ENCODE peak calls at places on chromosomes 12 and 14, in four cellular contexts. F is suprapubic skin, U is body of pancreas, Y is trophoblast cell. V is an unnamed sample.

GRCh38 chr12:1716911-1717310 is 26.0 kb downstream of the ADIPOR2 start:
- DNase-seq in Y (no peak), F (no peak), U (no peak), V (no peak)

GRCh38 chr14:104158827-104159798 is 20.7 kb downstream of the KIF26A start:
- DNase-seq in Y (no peak), U (no peak), F (no peak), V (no peak)

GRCh38 chr12:96571101-96571862 is 81.9 kb downstream of the CFAP54 start:
- DNase-seq in U (no peak), F (no peak), Y (no peak), V (no peak)

GRCh38 chr12:69509308-69509736 is 39.1 kb downstream of the FRS2 start:
- DNase-seq in Y (no peak), F (no peak), U (no peak), V (no peak)

GRCh38 chr12:59084758-59085383 is 164.6 kb upstream of the LRIG3 start:
- DNase-seq in F (peak; percentile 66), U (peak; percentile 11), Y (no peak), V (no peak)

GRCh38 chr12:104521731-104522130 is 65.0 kb downstream of the CHST11 start:
- DNase-seq in F (no peak), U (no peak), Y (no peak), V (no peak)

GRCh38 chr12:56188786-56189335 is 422 bp downstream of the SMARCC2 start:
- DNase-seq in F (no peak), U (no peak), Y (no peak), V (no peak)

GRCh38 chr12:32025906-32026305 is 66.7 kb downstream of the RESF1 start:
- DNase-seq in U (no peak), Y (no peak), F (no peak), V (no peak)

GRCh38 chr12:52127683-52128450 is 48.4 kb downstream of the SMIM41 start:
- DNase-seq in F (no peak), Y (no peak), U (no peak), V (no peak)

GRCh38 chr14:44866770-44867169 is 95.0 kb downstream of the KLHL28 start:
- DNase-seq in U (no peak), F (no peak), Y (no peak), V (no peak)

GRCh38 chr12:60489071-60489470 is 893.2 kb downstream of the SLC16A7 start:
- DNase-seq in F (no peak), U (no peak), Y (no peak), V (peak; percentile 4)

GRCh38 chr14:74475678-74476077 is 17.4 kb downstream of the NPC2 start:
- DNase-seq in U (no peak), Y (peak; percentile 12), F (no peak), V (no peak)

GRCh38 chr12:15049456-15050153 is 76.8 kb downstream of the PDE6H start:
- DNase-seq in U (no peak), Y (no peak), F (no peak), V (no peak)

GRCh38 chr12:50690923-50691322 is 73.0 kb upstream of the ATF1 start:
- DNase-seq in F (no peak), Y (no peak), U (peak; percentile 49), V (no peak)

GRCh38 chr12:51265024-51265423 is 5.2 kb downstream of the SMAGP start:
- DNase-seq in F (no peak), U (no peak), Y (no peak), V (no peak)

GRCh38 chr14:93133476-93133875 is 17.8 kb upstream of the ITPK1 start:
- DNase-seq in Y (peak; percentile 87), F (no peak), U (no peak), V (peak; percentile 62)

GRCh38 chr12:4052691-4053090 is 179.5 kb upstream of the PARP11 start:
- DNase-seq in Y (no peak), F (no peak), U (no peak), V (peak; percentile 34)

GRCh38 chr12:80121661-80122060 is 22.3 kb downstream of the OTOGL start:
- DNase-seq in U (no peak), Y (peak; percentile 22), F (no peak), V (no peak)

GRCh38 chr12:50257226-50258166 is 25.8 kb downstream of the LIMA1 start:
- DNase-seq in Y (peak; percentile 53), F (no peak), U (no peak), V (no peak)

GRCh38 chr12:86193931-86194330 is 62.3 kb downstream of the MGAT4C start:
- DNase-seq in F (no peak), U (no peak), Y (no peak), V (peak; percentile 44)

GRCh38 chr12:80702889-80703605 is 4.4 kb upstream of the MYF6 start:
- DNase-seq in U (no peak), F (no peak), Y (peak; percentile 67), V (peak; percentile 57)

GRCh38 chr12:51972849-51973273 is 21.4 kb downstream of the ACVR1B start:
- DNase-seq in U (no peak), Y (peak; percentile 99), F (no peak), V (peak; percentile 50)

GRCh38 chr12:131616316-131617098 is 94.4 kb upstream of the SFSWAP start:
- DNase-seq in U (no peak), Y (no peak), F (no peak), V (no peak)

GRCh38 chr12:459430-460258 is at the start of gene B4GALNT3:
- DNase-seq in F (no peak), Y (peak; percentile 71), U (peak; percentile 66), V (peak; percentile 64)

GRCh38 chr14:49553892-49554291 is 32.3 kb downstream of the RPS29 start:
- DNase-seq in Y (no peak), F (no peak), U (no peak), V (no peak)

DNA sequence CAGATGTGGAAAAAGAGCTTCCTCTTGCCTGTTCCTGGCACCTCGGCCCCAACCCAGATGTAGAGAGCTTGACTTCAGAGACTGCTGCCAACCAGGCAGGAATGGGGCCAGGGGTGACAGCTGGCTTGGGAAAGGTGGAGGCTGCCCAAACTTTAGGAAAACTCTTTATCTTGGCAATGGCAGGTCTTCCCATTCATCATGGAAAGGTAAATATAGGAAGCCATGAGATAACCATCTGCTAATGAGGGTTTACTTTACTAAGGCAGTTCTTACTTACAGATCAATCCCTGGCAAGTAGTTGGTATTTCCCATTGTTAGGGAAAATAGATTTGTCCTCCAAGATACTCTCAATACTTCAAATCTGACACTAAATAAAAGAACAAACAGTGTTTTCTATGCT is 143.1 kb upstream of the NUDT4 start:
- DNase-seq in F (no peak), U (no peak), Y (no peak), V (no peak)
- H3K27ac ChIP-seq in F (no peak overlapping the region), U (peak overlapping the region; percentile 45), Y (no peak overlapping the region), V (no peak overlapping the region)

GRCh38 chr12:12561305-12562015 is 1.2 kb downstream of the DUSP16 start:
- DNase-seq in F (peak; percentile 83), Y (peak; percentile 56), U (peak; percentile 76), V (no peak)

GRCh38 chr12:12562585-12563245 is at the start of gene DUSP16:
- DNase-seq in Y (peak; percentile 96), U (peak; percentile 94), F (peak; percentile 92), V (peak; percentile 84)

GRCh38 chr12:12563529-12563928 is 866 bp upstream of the DUSP16 start:
- DNase-seq in F (no peak), U (no peak), Y (peak; percentile 20), V (no peak)

GRCh38 chr12:12560587-12561304 is 1.9 kb downstream of the DUSP16 start:
- DNase-seq in U (peak; percentile 65), F (no peak), Y (peak; percentile 65), V (peak; percentile 53)

GRCh38 chr12:12562016-12562483 is 613 bp downstream of the DUSP16 start:
- DNase-seq in Y (peak; percentile 45), F (peak; percentile 73), U (peak; percentile 46), V (no peak)
- H3K27ac ChIP-seq in Y (peak overlapping the region; percentile 90), F (peak overlapping the region; percentile 99), U (peak overlapping the region; percentile 100), V (peak overlapping the region; percentile 88)

GRCh38 chr12:47194501-47194900 is 114.7 kb upstream of the AMIGO2 start:
- DNase-seq in U (no peak), Y (no peak), F (no peak), V (no peak)
- H3K27ac ChIP-seq in U (no peak overlapping the region), Y (no peak overlapping the region), F (no peak overlapping the region), V (no peak overlapping the region)

GRCh38 chr12:26113194-26113654 is 11.6 kb downstream of the BHLHE41 start:
- DNase-seq in Y (peak; percentile 40), U (peak; percentile 38), F (no peak), V (no peak)

GRCh38 chr12:26114720-26115406 is 10.0 kb downstream of the BHLHE41 start:
- DNase-seq in U (no peak), F (peak; percentile 66), Y (no peak), V (no peak)

GRCh38 chr12:26112232-26112631 is 12.6 kb downstream of the BHLHE41 start:
- DNase-seq in F (no peak), U (no peak), Y (peak; percentile 56), V (no peak)

GRCh38 chr12:26113853-26114719 is 10.8 kb downstream of the BHLHE41 start:
- DNase-seq in Y (peak; percentile 92), F (peak; percentile 94), U (peak; percentile 98), V (peak; percentile 88)

GRCh38 chr12:26112703-26113147 is 12.1 kb downstream of the BHLHE41 start:
- DNase-seq in U (no peak), Y (peak; percentile 95), F (no peak), V (peak; percentile 34)
- H3K27ac ChIP-seq in U (peak overlapping the region; percentile 97), Y (no peak overlapping the region), F (peak overlapping the region; percentile 83), V (no peak overlapping the region)

DNA sequence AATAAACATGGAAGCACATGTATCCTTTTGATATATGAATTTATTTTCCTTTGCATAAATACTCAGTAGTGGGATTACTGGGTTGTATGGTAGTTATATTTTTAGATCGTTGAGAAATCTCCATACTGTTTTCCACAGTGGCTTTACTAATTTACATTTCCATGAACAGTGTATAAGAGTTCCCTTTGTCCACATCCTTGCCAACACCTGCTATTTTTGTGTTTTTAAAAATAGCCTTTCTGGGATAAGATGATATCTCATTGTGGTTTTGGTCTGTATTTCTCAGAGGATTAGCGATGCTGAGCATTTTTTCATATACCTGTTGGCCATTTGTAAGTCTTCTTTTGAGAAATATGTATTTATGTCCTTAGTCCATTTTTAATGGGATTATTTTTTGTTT is 329.2 kb upstream of the KITLG start:
- DNase-seq in U (no peak), Y (no peak), F (no peak), V (no peak)
- H3K27ac ChIP-seq in U (no peak overlapping the region), Y (no peak overlapping the region), F (no peak overlapping the region), V (no peak overlapping the region)